ENCODE peak calls at places on chromosomes 3 and 15, in eight cellular contexts. X is MCF 10A; Q is adrenal gland; V is WERI-Rb-1; H is HS-27A; O is naive B cell; B is ELF-1; T is activated naive CD4-positive, alpha-beta T cell treated with anti-CD3 and anti-CD28 coated beads, Interleukin-2, amount 50 U/mL, for 16 hours. G is an unnamed sample.

GRCh38 chr3:108124337-108125150 is 33.7 kb upstream of the CD47 start:
- DNase-seq in X (no peak), Q (no peak), V (no peak), H (no peak), O (peak), B (no peak), T (peak), G (peak)

GRCh38 chr3:86147119-86147518 is 843.8 kb downstream of the VGLL3 start:
- DNase-seq in X (peak), Q (no peak), V (no peak), H (no peak), O (no peak), B (peak), T (no peak), G (peak)

GRCh38 chr3:183306798-183307671 is 54.0 kb downstream of the B3GNT5 start:
- DNase-seq in X (no peak), Q (peak), V (no peak), H (no peak), O (peak), B (peak), T (peak), G (peak)

GRCh38 chr3:50364573-50365079 is 5.3 kb upstream of the TMEM115 start:
- DNase-seq in X (no peak), Q (no peak), V (no peak), H (no peak), O (peak), B (peak), T (no peak), G (no peak)

GRCh38 chr15:59364238-59364637 is 8.4 kb downstream of the MYO1E start:
- DNase-seq in X (no peak), Q (no peak), V (no peak), H (no peak), O (no peak), B (no peak), T (no peak), G (no peak)

GRCh38 chr15:91150492-91151160 is 50.6 kb downstream of the SV2B start:
- DNase-seq in X (no peak), Q (no peak), V (peak), H (no peak), O (no peak), B (no peak), T (no peak), G (no peak)

GRCh38 chr15:67472957-67473356 is 48.0 kb upstream of the C15orf61 start:
- DNase-seq in X (no peak), Q (no peak), V (no peak), H (no peak), O (no peak), B (no peak), T (no peak), G (no peak)

GRCh38 chr3:123337226-123337625 is 111.7 kb downstream of the ADCY5 start:
- DNase-seq in X (no peak), Q (no peak), V (no peak), H (no peak), O (no peak), B (no peak), T (no peak), G (no peak)